ENCODE peak calls at places on chromosomes 12 and 14, in six cellular contexts. K is spleen, F is ovary, U is H1, S is body of pancreas, Z is A549. A is an unnamed sample.

GRCh38 chr14:61894452-61895077 is 132.3 kb downstream of the SNAPC1 start:
- DNase-seq in K (peak; percentile 81), F (peak; percentile 16), U (no peak), S (peak; percentile 68), Z (peak; percentile 69), A (peak; percentile 69)

GRCh38 chr12:95805864-95806669 is 15.5 kb upstream of the NTN4 start:
- DNase-seq in K (no peak), F (no peak), U (no peak), S (no peak), Z (peak; percentile 89), A (no peak)

GRCh38 chr14:64761441-64762043 is 57.3 kb downstream of the PLEKHG3 start:
- DNase-seq in K (peak; percentile 52), F (peak; percentile 67), U (no peak), S (peak; percentile 53), Z (peak; percentile 53), A (peak; percentile 80)

GRCh38 chr14:103509864-103510263 is 12.8 kb downstream of the CKB start:
- DNase-seq in K (peak; percentile 28), F (no peak), U (no peak), S (no peak), Z (no peak), A (no peak)

GRCh38 chr14:64053694-64054669 is 201.2 kb downstream of the SYNE2 start:
- DNase-seq in K (no peak), F (no peak), U (no peak), S (no peak), Z (no peak), A (no peak)

GRCh38 chr14:102539544-102540309 is 30.2 kb upstream of the ANKRD9 start:
- DNase-seq in K (no peak), F (peak; percentile 66), U (no peak), S (no peak), Z (no peak), A (no peak)

GRCh38 chr14:104086661-104087461 is 1.4 kb downstream of the ASPG start:
- DNase-seq in K (no peak), F (peak; percentile 45), U (no peak), S (peak; percentile 9), Z (no peak), A (no peak)

GRCh38 chr12:96241484-96242256 is 47.5 kb downstream of the ELK3 start:
- DNase-seq in K (peak; percentile 71), F (no peak), U (no peak), S (no peak), Z (no peak), A (no peak)

GRCh38 chr12:76890407-76891143 is 11.8 kb upstream of the CSRP2 start:
- DNase-seq in K (no peak), F (no peak), U (no peak), S (no peak), Z (no peak), A (no peak)

GRCh38 chr12:5516781-5517180 is 84.9 kb downstream of the NTF3 start:
- DNase-seq in K (no peak), F (no peak), U (no peak), S (no peak), Z (no peak), A (no peak)

GRCh38 chr12:3186546-3187237 is 109.5 kb downstream of the TSPAN9 start:
- DNase-seq in K (no peak), F (no peak), U (no peak), S (no peak), Z (no peak), A (no peak)

GRCh38 chr12:112978163-112979081 is at the start of gene OAS2:
- DNase-seq in K (peak; percentile 91), F (peak; percentile 37), U (no peak), S (peak; percentile 42), Z (no peak), A (no peak)

GRCh38 chr14:97299661-97300060 is 502.5 kb downstream of the VRK1 start:
- DNase-seq in K (no peak), F (no peak), U (no peak), S (no peak), Z (no peak), A (no peak)

GRCh38 chr12:63496654-63497053 is 171.6 kb downstream of the DPY19L2 start:
- DNase-seq in K (no peak), F (no peak), U (no peak), S (no peak), Z (no peak), A (no peak)

GRCh38 chr14:88710709-88711108 is 82.0 kb downstream of the EML5 start:
- DNase-seq in K (no peak), F (no peak), U (no peak), S (no peak), Z (no peak), A (no peak)

GRCh38 chr14:59632381-59632780 is 55.8 kb upstream of the CCDC175 start:
- DNase-seq in K (no peak), F (no peak), U (no peak), S (peak; percentile 15), Z (peak; percentile 25), A (peak; percentile 11)

GRCh38 chr12:54663603-54664002 is 15.4 kb upstream of the DCD start:
- DNase-seq in K (no peak), F (no peak), U (no peak), S (no peak), Z (no peak), A (no peak)

GRCh38 chr12:71589478-71589881 is 74.2 kb downstream of the ZFC3H1 start:
- DNase-seq in K (no peak), F (no peak), U (no peak), S (no peak), Z (no peak), A (no peak)

GRCh38 chr14:71013551-71014192 is 106.4 kb downstream of the PCNX1 start:
- DNase-seq in K (no peak), F (no peak), U (no peak), S (no peak), Z (no peak), A (no peak)

GRCh38 chr14:50060871-50061663 is 55.3 kb downstream of the VCPKMT start:
- DNase-seq in K (peak; percentile 75), F (peak; percentile 45), U (no peak), S (peak; percentile 57), Z (peak; percentile 89), A (peak; percentile 66)

GRCh38 chr12:127509066-127509778 is 757.7 kb upstream of the TMEM132C start:
- DNase-seq in K (no peak), F (no peak), U (no peak), S (no peak), Z (no peak), A (no peak)

GRCh38 chr14:64708148-64709004 is 4.2 kb downstream of the PLEKHG3 start:
- DNase-seq in K (peak; percentile 91), F (peak; percentile 38), U (no peak), S (peak; percentile 82), Z (peak; percentile 78), A (no peak)

GRCh38 chr12:56188786-56189335 is 422 bp downstream of the SMARCC2 start:
- DNase-seq in K (peak; percentile 87), F (no peak), U (no peak), S (no peak), Z (peak; percentile 36), A (no peak)

GRCh38 chr14:26113930-26114329 is 483.9 kb downstream of the NOVA1 start:
- DNase-seq in K (no peak), F (no peak), U (no peak), S (no peak), Z (no peak), A (no peak)

DNA sequence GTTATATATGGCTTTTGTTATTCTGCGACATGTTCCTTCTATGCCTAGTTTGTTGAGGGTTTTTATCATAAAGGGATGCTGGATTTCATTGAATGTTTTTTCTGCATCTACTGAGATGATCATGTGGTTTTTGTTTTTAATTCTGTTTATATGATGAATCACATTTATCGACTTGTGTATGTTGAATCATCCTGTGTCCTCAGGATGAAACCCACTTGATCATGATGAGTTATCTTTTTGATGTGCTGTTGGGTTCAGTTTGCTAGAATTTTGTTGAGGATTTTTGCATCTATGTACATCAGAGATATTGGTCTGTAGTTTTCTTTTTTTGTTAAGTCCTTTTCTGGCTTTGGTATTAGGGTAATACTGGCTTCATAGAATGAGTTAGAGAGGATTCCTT is 291.2 kb downstream of the AKAP6 start:
- DNase-seq in K (no peak), F (no peak), U (no peak), S (no peak), Z (no peak), A (no peak)
- TF ChIP-seq POLR2A in K (no peak), F (no peak), U (no peak), S (no peak), Z (no peak), A (no peak)

GRCh38 chr14:69992564-69992963 is 113.3 kb downstream of the SMOC1 start:
- DNase-seq in K (no peak), F (no peak), U (no peak), S (no peak), Z (no peak), A (no peak)

GRCh38 chr14:69991422-69991821 is 112.2 kb downstream of the SMOC1 start:
- DNase-seq in K (no peak), F (no peak), U (no peak), S (no peak), Z (no peak), A (no peak)

GRCh38 chr14:69993326-69993725 is 114.1 kb downstream of the SMOC1 start:
- DNase-seq in K (no peak), F (no peak), U (no peak), S (no peak), Z (no peak), A (no peak)

GRCh38 chr14:69996197-69996596 is 117.0 kb downstream of the SMOC1 start:
- DNase-seq in K (no peak), F (no peak), U (no peak), S (no peak), Z (no peak), A (no peak)

DNA sequence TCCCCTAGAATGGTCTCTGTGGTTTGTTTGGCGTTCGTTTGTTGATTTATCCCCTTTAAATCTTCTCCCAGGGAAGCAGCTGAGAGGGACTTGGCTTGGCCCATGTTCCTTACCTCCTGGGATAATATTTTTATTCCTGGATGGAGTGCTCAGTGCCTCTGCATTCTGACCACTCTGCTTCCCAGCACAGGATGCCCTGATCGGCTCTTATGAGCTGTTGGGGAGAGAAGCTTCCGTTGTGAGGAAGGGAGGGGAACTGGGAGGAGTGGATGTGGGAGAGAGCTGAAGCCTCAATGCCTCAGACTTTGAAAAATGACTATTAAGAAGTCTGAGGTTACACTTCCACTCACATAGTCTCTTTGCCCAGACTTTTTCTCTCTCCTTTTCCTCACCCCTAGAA is 114.8 kb downstream of the SMOC1 start:
- DNase-seq in K (no peak), F (no peak), U (no peak), S (no peak), Z (no peak), A (no peak)
- TF ChIP-seq POLR2A in K (no peak), F (no peak), U (no peak), S (no peak), Z (no peak), A (no peak)

GRCh38 chr12:13100882-13101769 is 2.3 kb downstream of the GSG1 start:
- DNase-seq in K (peak; percentile 98), F (peak; percentile 89), U (peak; percentile 47), S (peak; percentile 88), Z (peak; percentile 83), A (peak; percentile 88)
- TF ChIP-seq POLR2A in K (no peak), F (peak; percentile 27), U (peak; percentile 61), S (peak; percentile 72), Z (peak; percentile 6), A (peak; percentile 31)

DNA sequence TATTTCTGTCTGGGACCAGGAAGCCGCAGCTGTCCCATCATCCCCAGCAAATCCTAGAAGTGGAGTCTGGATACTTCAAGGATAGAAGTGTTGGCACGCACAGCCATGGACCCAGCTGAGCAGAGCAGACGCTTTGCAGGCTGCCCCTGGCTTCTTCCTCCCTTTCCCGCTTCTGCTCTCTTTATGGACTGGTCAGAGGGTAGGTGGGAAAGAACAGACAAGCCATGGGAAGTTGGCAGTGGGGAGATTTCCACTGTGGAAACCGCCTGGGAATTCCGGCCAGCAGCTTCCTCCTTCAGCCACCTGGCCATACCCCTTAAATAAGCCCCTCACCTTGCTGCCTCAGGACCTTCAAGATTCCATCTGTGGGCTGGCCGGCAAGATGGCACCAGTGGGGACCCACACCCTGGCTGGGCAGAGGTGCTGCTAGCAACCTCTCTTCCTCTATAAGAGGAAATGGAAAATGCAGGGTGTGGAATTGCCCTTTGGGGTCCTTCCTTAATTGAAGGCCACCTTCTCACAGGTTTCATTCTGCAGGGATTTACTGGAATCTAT is 20.6 kb downstream of the OTUB2 start:
- DNase-seq in K (peak; percentile 41), F (no peak), U (no peak), S (no peak), Z (no peak), A (no peak)
- TF ChIP-seq POLR2A in K (no peak), F (no peak), U (no peak), S (no peak), Z (no peak), A (no peak)